ENCODE peak calls at places on chromosomes 11 and 22, in ten cellular contexts. One of them, this sample, is unnamed.

GRCh38 chr22:49737101-49737551 is 90.5 kb downstream of the BRD1 start:
- DNase-seq in activated CD4-positive, alpha-beta T cell treated with anti-CD3 and anti-CD28 coated beads, Interleukin-2, amount 10 ng/mL, durations not matched to agents 7 days and 5 days: no peak
- DNase-seq in non-pigmented ciliary epithelial cell: no peak
- DNase-seq in T-helper 2 cell: no peak
- DNase-seq in stimulated activated CD4-positive, alpha-beta T cell treated with anti-CD3 and anti-CD28 coated beads, Interleukin-4, amount 100 ng/mL, for 1 hour: no peak
- DNase-seq in coronary artery: no peak
- DNase-seq in HFF-Myc: no peak
- DNase-seq in left colon: no peak
- DNase-seq in left cardiac atrium: no peak
- DNase-seq in psoas muscle: no peak
- DNase-seq in this sample: no peak

GRCh38 chr11:47616726-47617416 is 22.7 kb upstream of the C1QTNF4 start:
- DNase-seq in activated CD4-positive, alpha-beta T cell treated with anti-CD3 and anti-CD28 coated beads, Interleukin-2, amount 10 ng/mL, durations not matched to agents 7 days and 5 days: peak
- DNase-seq in non-pigmented ciliary epithelial cell: no peak
- DNase-seq in T-helper 2 cell: peak
- DNase-seq in stimulated activated CD4-positive, alpha-beta T cell treated with anti-CD3 and anti-CD28 coated beads, Interleukin-4, amount 100 ng/mL, for 1 hour: no peak
- DNase-seq in coronary artery: no peak
- DNase-seq in HFF-Myc: peak
- DNase-seq in left colon: peak
- DNase-seq in left cardiac atrium: peak
- DNase-seq in psoas muscle: no peak
- DNase-seq in this sample: peak

GRCh38 chr11:132158091-132158490 is 787.7 kb downstream of the NTM start:
- DNase-seq in activated CD4-positive, alpha-beta T cell treated with anti-CD3 and anti-CD28 coated beads, Interleukin-2, amount 10 ng/mL, durations not matched to agents 7 days and 5 days: no peak
- DNase-seq in non-pigmented ciliary epithelial cell: no peak
- DNase-seq in T-helper 2 cell: peak
- DNase-seq in stimulated activated CD4-positive, alpha-beta T cell treated with anti-CD3 and anti-CD28 coated beads, Interleukin-4, amount 100 ng/mL, for 1 hour: no peak
- DNase-seq in coronary artery: no peak
- DNase-seq in HFF-Myc: no peak
- DNase-seq in left colon: no peak
- DNase-seq in left cardiac atrium: no peak
- DNase-seq in psoas muscle: no peak
- DNase-seq in this sample: no peak

GRCh38 chr11:1274501-1274900 is 34.9 kb downstream of the TOLLIP start:
- DNase-seq in activated CD4-positive, alpha-beta T cell treated with anti-CD3 and anti-CD28 coated beads, Interleukin-2, amount 10 ng/mL, durations not matched to agents 7 days and 5 days: no peak
- DNase-seq in non-pigmented ciliary epithelial cell: no peak
- DNase-seq in T-helper 2 cell: no peak
- DNase-seq in stimulated activated CD4-positive, alpha-beta T cell treated with anti-CD3 and anti-CD28 coated beads, Interleukin-4, amount 100 ng/mL, for 1 hour: no peak
- DNase-seq in coronary artery: no peak
- DNase-seq in HFF-Myc: no peak
- DNase-seq in left colon: no peak
- DNase-seq in left cardiac atrium: peak
- DNase-seq in psoas muscle: peak
- DNase-seq in this sample: no peak

GRCh38 chr11:134677338-134677948 is 265.4 kb upstream of the B3GAT1 start:
- DNase-seq in activated CD4-positive, alpha-beta T cell treated with anti-CD3 and anti-CD28 coated beads, Interleukin-2, amount 10 ng/mL, durations not matched to agents 7 days and 5 days: no peak
- DNase-seq in non-pigmented ciliary epithelial cell: no peak
- DNase-seq in T-helper 2 cell: no peak
- DNase-seq in stimulated activated CD4-positive, alpha-beta T cell treated with anti-CD3 and anti-CD28 coated beads, Interleukin-4, amount 100 ng/mL, for 1 hour: no peak
- DNase-seq in coronary artery: no peak
- DNase-seq in HFF-Myc: no peak
- DNase-seq in left colon: no peak
- DNase-seq in left cardiac atrium: no peak
- DNase-seq in psoas muscle: no peak
- DNase-seq in this sample: no peak

GRCh38 chr11:76709756-76710155 is 39.2 kb upstream of the LRRC32 start:
- DNase-seq in activated CD4-positive, alpha-beta T cell treated with anti-CD3 and anti-CD28 coated beads, Interleukin-2, amount 10 ng/mL, durations not matched to agents 7 days and 5 days: no peak
- DNase-seq in non-pigmented ciliary epithelial cell: no peak
- DNase-seq in T-helper 2 cell: no peak
- DNase-seq in stimulated activated CD4-positive, alpha-beta T cell treated with anti-CD3 and anti-CD28 coated beads, Interleukin-4, amount 100 ng/mL, for 1 hour: no peak
- DNase-seq in coronary artery: no peak
- DNase-seq in HFF-Myc: no peak
- DNase-seq in left colon: no peak
- DNase-seq in left cardiac atrium: no peak
- DNase-seq in psoas muscle: no peak
- DNase-seq in this sample: no peak

GRCh38 chr11:94100253-94100652 is 28.4 kb upstream of the PANX1 start:
- DNase-seq in activated CD4-positive, alpha-beta T cell treated with anti-CD3 and anti-CD28 coated beads, Interleukin-2, amount 10 ng/mL, durations not matched to agents 7 days and 5 days: no peak
- DNase-seq in non-pigmented ciliary epithelial cell: no peak
- DNase-seq in T-helper 2 cell: no peak
- DNase-seq in stimulated activated CD4-positive, alpha-beta T cell treated with anti-CD3 and anti-CD28 coated beads, Interleukin-4, amount 100 ng/mL, for 1 hour: no peak
- DNase-seq in coronary artery: no peak
- DNase-seq in HFF-Myc: no peak
- DNase-seq in left colon: no peak
- DNase-seq in left cardiac atrium: no peak
- DNase-seq in psoas muscle: no peak
- DNase-seq in this sample: no peak

GRCh38 chr11:96014234-96014633 is 90.3 kb upstream of the MTMR2 start:
- DNase-seq in activated CD4-positive, alpha-beta T cell treated with anti-CD3 and anti-CD28 coated beads, Interleukin-2, amount 10 ng/mL, durations not matched to agents 7 days and 5 days: peak
- DNase-seq in non-pigmented ciliary epithelial cell: peak
- DNase-seq in T-helper 2 cell: peak
- DNase-seq in stimulated activated CD4-positive, alpha-beta T cell treated with anti-CD3 and anti-CD28 coated beads, Interleukin-4, amount 100 ng/mL, for 1 hour: peak
- DNase-seq in coronary artery: no peak
- DNase-seq in HFF-Myc: no peak
- DNase-seq in left colon: no peak
- DNase-seq in left cardiac atrium: no peak
- DNase-seq in psoas muscle: no peak
- DNase-seq in this sample: no peak

GRCh38 chr22:36368359-36368983 is 19.3 kb downstream of the MYH9 start:
- DNase-seq in activated CD4-positive, alpha-beta T cell treated with anti-CD3 and anti-CD28 coated beads, Interleukin-2, amount 10 ng/mL, durations not matched to agents 7 days and 5 days: no peak
- DNase-seq in non-pigmented ciliary epithelial cell: no peak
- DNase-seq in T-helper 2 cell: peak
- DNase-seq in stimulated activated CD4-positive, alpha-beta T cell treated with anti-CD3 and anti-CD28 coated beads, Interleukin-4, amount 100 ng/mL, for 1 hour: no peak
- DNase-seq in coronary artery: no peak
- DNase-seq in HFF-Myc: peak
- DNase-seq in left colon: peak
- DNase-seq in left cardiac atrium: no peak
- DNase-seq in psoas muscle: no peak
- DNase-seq in this sample: no peak

GRCh38 chr22:46661221-46661851 is 41.1 kb downstream of the GRAMD4 start:
- DNase-seq in activated CD4-positive, alpha-beta T cell treated with anti-CD3 and anti-CD28 coated beads, Interleukin-2, amount 10 ng/mL, durations not matched to agents 7 days and 5 days: no peak
- DNase-seq in non-pigmented ciliary epithelial cell: no peak
- DNase-seq in T-helper 2 cell: peak
- DNase-seq in stimulated activated CD4-positive, alpha-beta T cell treated with anti-CD3 and anti-CD28 coated beads, Interleukin-4, amount 100 ng/mL, for 1 hour: peak
- DNase-seq in coronary artery: no peak
- DNase-seq in HFF-Myc: no peak
- DNase-seq in left colon: no peak
- DNase-seq in left cardiac atrium: peak
- DNase-seq in psoas muscle: no peak
- DNase-seq in this sample: peak

GRCh38 chr22:20465759-20466077 is 28.1 kb upstream of the SCARF2 start:
- DNase-seq in activated CD4-positive, alpha-beta T cell treated with anti-CD3 and anti-CD28 coated beads, Interleukin-2, amount 10 ng/mL, durations not matched to agents 7 days and 5 days: peak
- DNase-seq in non-pigmented ciliary epithelial cell: no peak
- DNase-seq in T-helper 2 cell: no peak
- DNase-seq in stimulated activated CD4-positive, alpha-beta T cell treated with anti-CD3 and anti-CD28 coated beads, Interleukin-4, amount 100 ng/mL, for 1 hour: no peak
- DNase-seq in coronary artery: no peak
- DNase-seq in HFF-Myc: no peak
- DNase-seq in left colon: no peak
- DNase-seq in left cardiac atrium: no peak
- DNase-seq in psoas muscle: no peak
- DNase-seq in this sample: no peak